ENCODE peak calls at places on chromosomes 5 and 9, in six cellular contexts. K, C, M, X, L and I are unnamed samples.

GRCh38 chr9:126398403-126399058 is 71.9 kb downstream of the MVB12B start:
- DNase-seq in C (peak; percentile 59), X (peak; percentile 83), K (peak; percentile 80), L (peak; percentile 51), M (peak; percentile 69), I (peak; percentile 58)

GRCh38 chr9:127175319-127175715 is 52.9 kb upstream of the ANGPTL2 start:
- DNase-seq in C (no peak), M (no peak), L (no peak), X (peak; percentile 53), K (no peak), I (no peak)

GRCh38 chr9:134982311-134982710 is 64.6 kb upstream of the FCN1 start:
- DNase-seq in L (no peak), K (no peak), M (no peak), X (no peak), C (no peak), I (no peak)

GRCh38 chr9:137478613-137479314 is 19.6 kb upstream of the NSMF start:
- DNase-seq in L (no peak), K (peak; percentile 66), X (no peak), M (no peak), C (no peak), I (no peak)

GRCh38 chr5:16508730-16509531 is 43.3 kb upstream of the ZNF622 start:
- DNase-seq in M (peak; percentile 81), L (no peak), C (no peak), K (peak; percentile 62), X (peak; percentile 74), I (no peak)

GRCh38 chr5:82793808-82794419 is 283.3 kb downstream of the TMEM167A start:
- DNase-seq in K (peak; percentile 78), C (no peak), X (no peak), M (peak; percentile 47), L (peak; percentile 17), I (peak; percentile 18)

GRCh38 chr5:136811551-136811950 is 446.2 kb upstream of the TRPC7 start:
- DNase-seq in C (no peak), X (no peak), L (peak; percentile 41), K (no peak), M (peak; percentile 90), I (peak; percentile 87)

GRCh38 chr5:169139381-169140125 is 161.4 kb downstream of the SLIT3 start:
- DNase-seq in L (no peak), M (peak; percentile 33), X (no peak), K (no peak), C (no peak), I (no peak)

GRCh38 chr5:178350361-178351220 is 118.0 kb upstream of the PHYKPL start:
- DNase-seq in L (no peak), C (no peak), K (no peak), M (no peak), X (no peak), I (no peak)

DNA sequence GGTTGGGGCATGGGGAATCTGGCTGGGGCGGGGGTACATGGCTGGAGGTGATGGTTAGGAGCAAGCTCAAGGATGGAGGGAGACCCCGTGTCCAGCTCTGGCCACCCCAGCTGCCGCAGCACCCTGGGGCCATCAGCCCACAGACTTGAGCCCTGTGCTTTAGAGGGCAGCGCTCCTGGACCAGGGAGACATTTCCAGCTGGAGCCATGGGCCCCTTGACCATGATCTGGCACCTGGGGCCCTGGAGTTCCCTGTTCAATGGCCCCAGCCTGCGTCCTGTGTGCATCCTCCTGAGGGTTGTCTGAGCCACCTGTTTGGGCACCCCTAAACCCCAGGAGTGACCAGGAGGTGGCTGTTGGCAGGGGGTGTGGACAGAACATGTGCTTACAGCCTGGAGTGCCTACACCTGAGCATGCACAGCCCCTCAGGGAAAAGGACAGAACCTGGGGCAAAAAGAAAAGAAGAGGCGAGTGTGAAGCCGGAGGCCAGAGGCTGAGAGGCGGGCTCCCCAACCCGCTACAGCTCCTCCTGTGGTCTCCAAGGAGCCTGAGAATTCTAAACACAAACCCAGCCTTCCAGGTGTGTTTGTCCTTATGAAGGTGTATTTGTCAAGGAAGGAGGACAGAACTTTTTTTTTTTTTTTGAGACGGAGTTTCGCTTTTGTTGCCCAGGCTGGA is 126.7 kb downstream of the C9orf50 start:
- DNase-seq in M (no peak), X (no peak), L (no peak), K (peak; percentile 44), C (no peak), I (no peak)
- H3K4me3 ChIP-seq in M (no peak overlapping the region), X (no peak overlapping the region), L (no peak overlapping the region), K (no peak overlapping the region), C (no peak overlapping the region), I (no peak overlapping the region)

DNA sequence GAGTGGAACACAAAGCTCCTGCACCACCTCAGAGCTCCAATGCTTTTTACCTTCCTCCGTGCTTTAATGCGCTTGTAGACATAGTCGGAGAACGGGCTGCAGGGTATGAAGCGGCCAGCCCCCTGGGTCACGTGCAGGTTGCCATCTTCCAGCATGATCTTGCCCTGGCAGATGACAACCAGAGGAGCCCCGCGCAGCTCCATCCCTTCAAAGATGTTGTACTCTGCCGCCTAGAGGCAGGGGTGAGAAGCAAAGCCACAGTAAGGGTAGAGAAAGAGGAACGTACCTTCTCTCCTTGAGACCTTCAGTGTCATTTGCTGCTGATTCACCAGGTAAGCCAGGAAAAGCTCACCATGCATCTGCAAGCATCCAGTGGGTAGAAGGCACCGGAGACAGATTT is 112.3 kb downstream of the DPYSL3 start:
- DNase-seq in K (peak; percentile 67), L (no peak), M (no peak), X (no peak), C (no peak), I (no peak)
- TF ChIP-seq CTCF in K (peak; percentile 49), L (no peak), M (no peak), X (no peak), C (no peak), I (peak; percentile 21)

GRCh38 chr5:138234651-138235050 is 21.5 kb upstream of the CDC23 start:
- DNase-seq in K (no peak), C (no peak), L (no peak), M (no peak), X (no peak), I (no peak)

GRCh38 chr5:138229387-138229786 is 16.3 kb upstream of the CDC23 start:
- DNase-seq in M (no peak), K (no peak), X (no peak), L (no peak), C (no peak), I (no peak)

GRCh38 chr5:138230261-138230660 is 17.1 kb upstream of the CDC23 start:
- DNase-seq in X (peak; percentile 61), M (peak; percentile 47), K (no peak), C (no peak), L (no peak), I (no peak)

GRCh38 chr5:138230981-138231589 is 18.0 kb upstream of the CDC23 start:
- DNase-seq in C (no peak), M (peak; percentile 86), X (no peak), K (no peak), L (no peak), I (peak; percentile 27)

DNA sequence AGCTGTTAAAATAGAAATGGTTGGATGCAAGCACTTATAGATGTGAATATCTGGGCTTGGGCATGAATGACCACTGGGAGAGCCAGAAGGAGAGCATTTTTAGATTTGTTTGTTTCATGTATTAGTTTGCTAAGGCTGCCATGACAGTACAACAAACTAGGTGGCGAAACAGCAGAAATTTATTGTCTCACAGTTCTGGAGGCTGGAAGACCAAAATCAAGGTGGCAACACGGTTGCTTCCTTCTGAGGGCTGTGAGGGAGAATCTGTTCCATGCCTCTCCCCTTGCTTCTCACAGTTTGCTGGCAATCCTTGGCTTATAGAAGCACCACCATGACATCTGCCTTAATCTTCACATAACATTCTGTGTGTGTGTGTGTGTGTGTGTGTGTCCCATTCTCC is 20.2 kb upstream of the CDC23 start:
- DNase-seq in X (no peak), M (no peak), C (no peak), L (no peak), K (no peak), I (no peak)
- H3K4me3 ChIP-seq in X (no peak overlapping the region), M (no peak overlapping the region), C (no peak overlapping the region), L (no peak overlapping the region), K (no peak overlapping the region), I (no peak overlapping the region)

DNA sequence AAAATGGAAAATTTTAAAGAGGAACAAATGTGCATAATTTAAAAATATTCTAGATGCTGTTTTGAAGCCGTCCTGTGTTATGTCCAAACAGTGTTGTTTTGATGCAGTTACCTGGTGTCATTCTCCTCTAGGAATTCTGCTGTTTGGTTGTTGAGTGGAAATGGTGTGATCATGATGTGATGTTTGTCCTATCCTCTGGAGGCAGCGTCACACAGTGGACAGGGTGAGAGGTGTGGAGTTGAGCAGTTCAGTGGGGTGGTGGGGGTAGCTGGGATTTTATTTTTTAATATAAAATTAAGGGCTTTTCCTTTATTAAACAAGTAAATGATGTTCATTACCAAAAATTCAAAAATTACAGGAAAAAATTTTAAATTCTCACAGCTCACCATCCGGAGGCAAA is 31.2 kb downstream of the PRDM6 start:
- DNase-seq in L (no peak), M (no peak), K (peak; percentile 39), C (no peak), X (no peak), I (no peak)
- TF ChIP-seq CTCF in L (peak; percentile 30), M (peak; percentile 32), K (peak; percentile 48), C (no peak), X (peak; percentile 27), I (peak; percentile 28)

GRCh38 chr5:38650540-38651275 is 94.3 kb upstream of the LIFR start:
- DNase-seq in M (peak; percentile 46), K (no peak), L (peak; percentile 29), C (no peak), X (no peak), I (peak; percentile 64)
- H3K4me3 ChIP-seq in M (no peak overlapping the region), K (no peak overlapping the region), L (no peak overlapping the region), C (peak overlapping the region; percentile 1), X (no peak overlapping the region), I (peak overlapping the region; percentile 2)

DNA sequence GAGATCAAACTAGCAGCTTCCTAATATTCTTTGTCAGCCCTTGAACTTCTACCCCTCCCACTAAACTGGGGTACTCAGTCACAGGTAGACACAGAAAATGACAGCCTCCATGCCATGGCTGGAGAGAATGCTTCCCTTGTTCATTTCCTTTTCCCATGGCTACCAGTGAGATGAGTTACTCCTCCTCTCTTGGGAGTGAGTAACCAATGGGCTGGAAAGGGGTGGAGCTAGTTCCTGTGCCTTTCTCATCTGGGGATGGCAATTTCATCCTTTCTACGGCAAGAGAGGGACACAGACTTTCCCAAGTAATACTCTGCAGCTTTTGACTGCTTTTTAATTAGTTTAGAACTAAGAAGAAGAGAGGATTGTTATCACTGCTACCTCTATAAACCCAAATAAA is 1045.6 kb upstream of the WWC1 start:
- DNase-seq in K (peak; percentile 64), C (no peak), L (no peak), M (peak; percentile 15), X (no peak), I (no peak)
- TF ChIP-seq CTCF in K (no peak), C (no peak), L (no peak), M (no peak), X (no peak), I (no peak)

DNA sequence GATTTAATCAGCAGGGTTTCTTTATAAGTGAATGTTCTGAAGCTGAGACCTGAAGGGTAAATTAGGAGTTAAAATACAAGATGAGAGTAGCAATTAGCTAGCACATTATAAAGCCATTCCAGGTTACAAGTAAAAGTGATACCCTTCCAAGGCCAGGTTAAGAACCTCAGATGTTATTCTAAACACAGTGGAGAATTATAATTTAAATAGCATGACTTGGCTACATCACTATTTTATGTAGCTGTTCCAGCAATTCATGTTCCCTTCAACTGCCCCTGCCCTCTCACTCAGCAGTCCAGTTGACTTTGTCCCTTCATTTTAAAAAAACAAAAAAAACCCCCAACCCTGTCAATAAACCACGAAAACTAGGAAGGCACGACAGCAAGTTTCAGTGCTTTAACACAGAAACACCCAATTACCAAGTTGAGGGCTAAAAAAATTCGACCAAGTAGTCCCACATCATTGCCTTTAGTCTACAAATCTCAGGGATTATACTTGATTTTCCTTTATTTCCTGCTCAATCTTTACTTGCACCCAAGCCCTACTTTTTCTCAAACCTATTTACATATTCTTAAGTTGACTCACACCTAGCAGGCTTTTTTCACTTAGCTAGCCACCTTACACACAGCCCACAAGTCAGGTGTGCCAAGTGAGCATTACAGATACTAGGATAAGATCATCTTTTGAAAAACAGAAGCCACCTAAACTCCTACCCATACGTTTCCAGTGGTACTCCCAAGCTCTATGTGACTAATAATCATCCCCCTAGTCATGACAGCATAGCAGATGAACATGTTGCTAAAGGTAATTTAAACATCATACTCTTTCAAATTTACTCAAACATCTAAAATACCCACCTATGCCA is 3.4 kb downstream of the RPL37 start:
- DNase-seq in L (no peak), K (no peak), C (no peak), X (no peak), M (peak; percentile 53), I (no peak)
- H3K4me3 ChIP-seq in L (peak overlapping the region; percentile 0), K (peak overlapping the region; percentile 97), C (no peak overlapping the region), X (no peak overlapping the region), M (no peak overlapping the region), I (no peak overlapping the region)